ENCODE peak calls at places on chromosomes 5 and 9, in four cellular contexts. One of them, this sample, is unnamed.

GRCh38 chr9:70798018-70798417 is 323.4 kb downstream of the TRPM3 start:
- DNase-seq in HL-60: no peak
- DNase-seq in GM12878: no peak
- DNase-seq in K562: no peak
- DNase-seq in this sample: no peak

GRCh38 chr5:34582364-34582763 is 73.8 kb upstream of the RAI14 start:
- DNase-seq in HL-60: no peak
- DNase-seq in K562: no peak
- DNase-seq in GM12878: no peak
- DNase-seq in this sample: no peak

GRCh38 chr5:174563899-174564298 is 160.5 kb upstream of the MSX2 start:
- DNase-seq in HL-60: no peak
- DNase-seq in K562: no peak
- DNase-seq in GM12878: no peak
- DNase-seq in this sample: no peak

GRCh38 chr9:113612828-113613227 is 149.3 kb downstream of the RGS3 start:
- DNase-seq in K562: no peak
- DNase-seq in GM12878: no peak
- DNase-seq in HL-60: no peak
- DNase-seq in this sample: no peak

GRCh38 chr9:128068656-128069221 is 707 bp downstream of the SLC25A25 start:
- DNase-seq in GM12878: no peak
- DNase-seq in HL-60: no peak
- DNase-seq in K562: no peak
- DNase-seq in this sample: no peak

GRCh38 chr5:16131878-16132277 is 47.7 kb downstream of the MARCHF11 start:
- DNase-seq in GM12878: no peak
- DNase-seq in HL-60: no peak
- DNase-seq in K562: no peak
- DNase-seq in this sample: no peak

GRCh38 chr9:77158772-77159513 is 18.4 kb upstream of the VPS13A start:
- DNase-seq in K562: no peak
- DNase-seq in GM12878: no peak
- DNase-seq in HL-60: no peak
- DNase-seq in this sample: no peak

GRCh38 chr5:154165886-154166285 is 24.6 kb upstream of the GALNT10 start:
- DNase-seq in K562: no peak
- DNase-seq in HL-60: no peak
- DNase-seq in GM12878: no peak
- DNase-seq in this sample: no peak

GRCh38 chr5:431001-431710 is 11.8 kb upstream of the EXOC3 start:
- DNase-seq in GM12878: no peak
- DNase-seq in HL-60: peak; percentile 51
- DNase-seq in K562: peak; percentile 80
- DNase-seq in this sample: peak; percentile 64

GRCh38 chr5:2299388-2300220 is 416.9 kb upstream of the IRX4 start:
- DNase-seq in HL-60: no peak
- DNase-seq in GM12878: no peak
- DNase-seq in K562: no peak
- DNase-seq in this sample: no peak

GRCh38 chr9:121985792-121986494 is 107.2 kb downstream of the TTLL11 start:
- DNase-seq in HL-60: no peak
- DNase-seq in GM12878: no peak
- DNase-seq in K562: no peak
- DNase-seq in this sample: no peak

GRCh38 chr5:135376961-135377621 is 21.9 kb downstream of the MACROH2A1 start:
- DNase-seq in HL-60: no peak
- DNase-seq in GM12878: no peak
- DNase-seq in K562: no peak
- DNase-seq in this sample: peak; percentile 48

GRCh38 chr5:139698461-139699146 is 50.5 kb downstream of the CXXC5 start:
- DNase-seq in HL-60: no peak
- DNase-seq in GM12878: no peak
- DNase-seq in K562: peak; percentile 28
- DNase-seq in this sample: no peak

GRCh38 chr9:82489579-82489915 is 501.0 kb downstream of the SPATA31D1 start:
- DNase-seq in GM12878: no peak
- DNase-seq in HL-60: no peak
- DNase-seq in K562: no peak
- DNase-seq in this sample: no peak

GRCh38 chr9:31908891-31909480 is 475.5 kb upstream of the ACO1 start:
- DNase-seq in HL-60: no peak
- DNase-seq in GM12878: no peak
- DNase-seq in K562: no peak
- DNase-seq in this sample: no peak

GRCh38 chr5:143226361-143226760 is 177.1 kb downstream of the NR3C1 start:
- DNase-seq in K562: no peak
- DNase-seq in HL-60: no peak
- DNase-seq in GM12878: no peak
- DNase-seq in this sample: no peak

GRCh38 chr5:177611446-177612214 is 11.7 kb downstream of the B4GALT7 start:
- DNase-seq in GM12878: no peak
- DNase-seq in HL-60: no peak
- DNase-seq in K562: no peak
- DNase-seq in this sample: no peak

GRCh38 chr9:69949396-69949795 is 94.3 kb upstream of the MAMDC2 start:
- DNase-seq in K562: no peak
- DNase-seq in GM12878: no peak
- DNase-seq in HL-60: no peak
- DNase-seq in this sample: no peak

GRCh38 chr9:74500584-74500924 is 3.4 kb downstream of the RORB start:
- DNase-seq in GM12878: no peak
- DNase-seq in K562: no peak
- DNase-seq in HL-60: no peak
- DNase-seq in this sample: no peak

GRCh38 chr5:40716000-40716399 is 36.3 kb downstream of the PTGER4 start:
- DNase-seq in K562: no peak
- DNase-seq in GM12878: no peak
- DNase-seq in HL-60: no peak
- DNase-seq in this sample: no peak

GRCh38 chr5:133337795-133338445 is 274.4 kb downstream of the FSTL4 start:
- DNase-seq in HL-60: no peak
- DNase-seq in GM12878: no peak
- DNase-seq in K562: no peak
- DNase-seq in this sample: no peak

GRCh38 chr5:178086266-178086665 is 27.1 kb upstream of the N4BP3 start:
- DNase-seq in GM12878: no peak
- DNase-seq in HL-60: no peak
- DNase-seq in K562: no peak
- DNase-seq in this sample: no peak

GRCh38 chr5:138662599-138662998 is 87.4 kb upstream of the HSPA9 start:
- DNase-seq in GM12878: no peak
- DNase-seq in HL-60: no peak
- DNase-seq in K562: no peak
- DNase-seq in this sample: no peak

GRCh38 chr5:165188555-165189260 is 1683.3 kb downstream of the MAT2B start:
- DNase-seq in GM12878: no peak
- DNase-seq in HL-60: peak; percentile 94
- DNase-seq in K562: no peak
- DNase-seq in this sample: no peak

GRCh38 chr5:171850354-171850947 is 64.8 kb downstream of the SMIM23 start:
- DNase-seq in HL-60: peak; percentile 58
- DNase-seq in K562: no peak
- DNase-seq in GM12878: no peak
- DNase-seq in this sample: no peak

GRCh38 chr9:71515103-71515502 is 253.2 kb downstream of the CEMIP2 start:
- DNase-seq in K562: no peak
- DNase-seq in GM12878: no peak
- DNase-seq in HL-60: no peak
- DNase-seq in this sample: no peak

GRCh38 chr9:96612105-96612965 is 7.3 kb downstream of the CDC14B start:
- DNase-seq in GM12878: no peak
- DNase-seq in K562: no peak
- DNase-seq in HL-60: no peak
- DNase-seq in this sample: no peak

GRCh38 chr5:1913578-1913977 is 30.9 kb upstream of the IRX4 start:
- DNase-seq in HL-60: no peak
- DNase-seq in GM12878: no peak
- DNase-seq in K562: no peak
- DNase-seq in this sample: no peak

GRCh38 chr5:83029912-83030311 is 47.3 kb downstream of the TMEM167A start:
- DNase-seq in HL-60: no peak
- DNase-seq in GM12878: no peak
- DNase-seq in K562: no peak
- DNase-seq in this sample: no peak

GRCh38 chr5:59842999-59843398 is 50.5 kb downstream of the PDE4D start:
- DNase-seq in HL-60: no peak
- DNase-seq in GM12878: no peak
- DNase-seq in K562: no peak
- DNase-seq in this sample: no peak

GRCh38 chr9:123556464-123557435 is 200.8 kb downstream of the CRB2 start:
- DNase-seq in HL-60: peak; percentile 29
- DNase-seq in GM12878: no peak
- DNase-seq in K562: peak; percentile 25
- DNase-seq in this sample: no peak

GRCh38 chr9:108994695-108995094 is 18.6 kb downstream of the CTNNAL1 start:
- DNase-seq in GM12878: no peak
- DNase-seq in K562: no peak
- DNase-seq in HL-60: peak; percentile 77
- DNase-seq in this sample: no peak
- TF ChIP-seq SPI1 in GM12878: peak; percentile 80
- TF ChIP-seq SPI1 in K562: peak; percentile 86
- TF ChIP-seq SPI1 in HL-60: peak; percentile 96
- TF ChIP-seq SPI1 in this sample: peak; percentile 85

DNA sequence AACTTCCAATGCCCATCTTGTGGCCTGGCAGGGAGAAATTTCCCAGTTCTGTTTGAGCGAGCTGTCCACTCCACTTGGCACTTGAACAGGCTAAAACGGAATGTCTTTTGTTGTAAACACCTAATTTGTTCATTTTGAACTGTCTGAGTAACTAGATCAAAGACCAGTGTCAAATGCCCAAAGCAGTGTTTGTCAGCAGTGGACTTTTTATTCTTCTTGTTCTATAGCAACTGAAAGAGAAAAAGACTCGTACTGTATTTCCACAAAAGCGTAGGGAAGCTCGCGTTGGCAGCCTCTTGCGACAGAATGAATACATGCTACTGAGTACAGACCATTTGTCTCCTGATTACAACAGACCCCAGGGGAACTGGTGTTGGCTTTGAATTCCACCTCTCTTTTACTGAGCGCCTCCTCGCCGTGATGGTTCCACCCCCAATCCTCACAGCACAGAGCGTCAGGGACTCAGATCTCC is 601.8 kb upstream of the ZNF608 start:
- DNase-seq in K562: no peak
- DNase-seq in HL-60: no peak
- DNase-seq in GM12878: no peak
- DNase-seq in this sample: no peak
- TF ChIP-seq SPI1 in K562: no peak
- TF ChIP-seq SPI1 in HL-60: no peak
- TF ChIP-seq SPI1 in GM12878: no peak
- TF ChIP-seq SPI1 in this sample: no peak

GRCh38 chr9:16484178-16484577 is 386.3 kb downstream of the BNC2 start:
- DNase-seq in HL-60: no peak
- DNase-seq in GM12878: no peak
- DNase-seq in K562: no peak
- DNase-seq in this sample: no peak
- TF ChIP-seq SPI1 in HL-60: no peak
- TF ChIP-seq SPI1 in GM12878: no peak
- TF ChIP-seq SPI1 in K562: no peak
- TF ChIP-seq SPI1 in this sample: no peak

GRCh38 chr9:93644397-93645088 is 68.2 kb downstream of the PHF2 start:
- DNase-seq in GM12878: no peak
- DNase-seq in K562: no peak
- DNase-seq in HL-60: no peak
- DNase-seq in this sample: no peak
- TF ChIP-seq SPI1 in GM12878: no peak
- TF ChIP-seq SPI1 in K562: no peak
- TF ChIP-seq SPI1 in HL-60: no peak
- TF ChIP-seq SPI1 in this sample: no peak